ENCODE peak calls at places on chromosomes 7 and 10, in eight cellular contexts. S is mucosa of descending colon; N is left ventricle myocardium inferior; M is mesendoderm; U is stomach; I is naive thymus-derived CD4-positive, alpha-beta T cell; G is esophagus squamous epithelium; L is transverse colon. Y is an unnamed sample. For H3K4me1, the result is how much of the 10 kb centered on the place peaks cover.

GRCh38 chr7:105461518-105461917 is 60.6 kb downstream of the PUS7 start:
- DNase-seq in S (no peak), N (no peak), M (no peak), U (no peak), I (no peak), G (no peak), L (no peak), Y (no peak)

GRCh38 chr10:80506189-80506575 is 31.5 kb upstream of the SH2D4B start:
- DNase-seq in S (no peak), N (no peak), M (peak), U (no peak), I (no peak), G (no peak), L (no peak), Y (no peak)

GRCh38 chr10:4656576-4657194 is 169.3 kb upstream of the AKR1E2 start:
- DNase-seq in S (no peak), N (peak), M (peak), U (peak), I (peak), G (no peak), L (peak), Y (peak)

GRCh38 chr7:29588900-29589696 is 25.5 kb downstream of the PRR15 start:
- DNase-seq in S (no peak), N (no peak), M (peak), U (peak), I (peak), G (no peak), L (peak), Y (no peak)

GRCh38 chr7:265192-265997 is 24.6 kb upstream of the FOXL3 start:
- DNase-seq in S (peak), N (no peak), M (no peak), U (no peak), I (no peak), G (no peak), L (no peak), Y (no peak)

GRCh38 chr7:1819258-1819841 is 149.3 kb downstream of the ELFN1 start:
- DNase-seq in S (no peak), N (no peak), M (no peak), U (peak), I (peak), G (no peak), L (no peak), Y (no peak)

GRCh38 chr7:4798706-4799235 is 23.3 kb downstream of the AP5Z1 start:
- DNase-seq in S (peak), N (no peak), M (no peak), U (no peak), I (no peak), G (no peak), L (no peak), Y (no peak)

GRCh38 chr10:22022257-22023051 is 18.9 kb upstream of the DNAJC1 start:
- DNase-seq in S (no peak), N (peak), M (no peak), U (no peak), I (peak), G (no peak), L (peak), Y (peak)

GRCh38 chr10:14880201-14880600 is 1.5 kb downstream of the SUV39H2 start:
- DNase-seq in S (no peak), N (no peak), M (peak), U (no peak), I (no peak), G (no peak), L (no peak), Y (no peak)

GRCh38 chr10:119701861-119702260 is 24.0 kb upstream of the INPP5F start:
- DNase-seq in S (no peak), N (no peak), M (no peak), U (no peak), I (no peak), G (no peak), L (no peak), Y (no peak)

GRCh38 chr10:128064615-128065580 is 61.3 kb downstream of the MKI67 start:
- DNase-seq in S (no peak), N (peak), M (no peak), U (no peak), I (peak), G (peak), L (peak), Y (peak)

GRCh38 chr10:69891057-69891617 is 89.4 kb downstream of the COL13A1 start:
- DNase-seq in S (no peak), N (no peak), M (no peak), U (no peak), I (no peak), G (no peak), L (peak), Y (no peak)

GRCh38 chr10:44989621-44990301 is 11.0 kb upstream of the ZNF22 start:
- DNase-seq in S (no peak), N (no peak), M (no peak), U (no peak), I (no peak), G (no peak), L (no peak), Y (no peak)

GRCh38 chr10:47335906-47336305 is 12.3 kb upstream of the RBP3 start:
- DNase-seq in S (no peak), N (no peak), M (no peak), U (peak), I (no peak), G (no peak), L (no peak), Y (no peak)

GRCh38 chr7:118753464-118753863 is 529.0 kb downstream of the ANKRD7 start:
- DNase-seq in S (no peak), N (no peak), M (no peak), U (no peak), I (no peak), G (no peak), L (no peak), Y (no peak)

GRCh38 chr10:88913803-88914202 is 33.8 kb downstream of the STAMBPL1 start:
- DNase-seq in S (no peak), N (no peak), M (no peak), U (no peak), I (no peak), G (no peak), L (no peak), Y (no peak)

GRCh38 chr7:157663061-157663863 is 326.5 kb downstream of the DNAJB6 start:
- DNase-seq in S (no peak), N (no peak), M (no peak), U (no peak), I (no peak), G (no peak), L (no peak), Y (no peak)

GRCh38 chr7:28550580-28551205 is 138.4 kb downstream of the CREB5 start:
- DNase-seq in S (no peak), N (no peak), M (no peak), U (no peak), I (no peak), G (no peak), L (no peak), Y (no peak)

GRCh38 chr10:26488344-26488743 is 50.2 kb downstream of the APBB1IP start:
- DNase-seq in S (no peak), N (no peak), M (no peak), U (no peak), I (no peak), G (no peak), L (no peak), Y (no peak)

GRCh38 chr7:326845-327304 is 36.9 kb downstream of the FOXL3 start:
- DNase-seq in S (no peak), N (no peak), M (no peak), U (peak), I (no peak), G (no peak), L (peak), Y (peak)

GRCh38 chr7:20598479-20599419 is 16.7 kb upstream of the ABCB5 start:
- DNase-seq in S (no peak), N (no peak), M (peak), U (no peak), I (peak), G (no peak), L (no peak), Y (no peak)

GRCh38 chr7:41705109-41705871 is 2.4 kb upstream of the INHBA start:
- DNase-seq in S (peak), N (peak), M (peak), U (peak), I (peak), G (peak), L (peak), Y (peak)

GRCh38 chr10:88401671-88402347 is 181.3 kb downstream of the RNLS start:
- DNase-seq in S (no peak), N (no peak), M (no peak), U (no peak), I (no peak), G (no peak), L (no peak), Y (no peak)

GRCh38 chr10:61023053-61023452 is 79.1 kb upstream of the RHOBTB1 start:
- DNase-seq in S (no peak), N (no peak), M (no peak), U (no peak), I (no peak), G (no peak), L (no peak), Y (no peak)

GRCh38 chr10:127402596-127403409 is 146.3 kb upstream of the NPS start:
- DNase-seq in S (no peak), N (no peak), M (no peak), U (no peak), I (no peak), G (no peak), L (no peak), Y (no peak)

GRCh38 chr10:86848747-86849146 is 92.3 kb downstream of the BMPR1A start:
- DNase-seq in S (no peak), N (no peak), M (no peak), U (no peak), I (no peak), G (no peak), L (no peak), Y (no peak)

GRCh38 chr7:131608112-131608498 is 51.7 kb upstream of the PODXL start:
- DNase-seq in S (no peak), N (no peak), M (peak), U (no peak), I (no peak), G (no peak), L (no peak), Y (no peak)

GRCh38 chr10:77245953-77246352 is 391.7 kb downstream of the KCNMA1 start:
- DNase-seq in S (no peak), N (no peak), M (no peak), U (no peak), I (no peak), G (no peak), L (no peak), Y (no peak)

GRCh38 chr7:12524794-12525386 is 45.6 kb upstream of the SCIN start:
- DNase-seq in S (no peak), N (no peak), M (peak), U (no peak), I (peak), G (no peak), L (no peak), Y (no peak)

GRCh38 chr10:99993994-99994689 is 15.6 kb downstream of the DNMBP start:
- DNase-seq in S (peak), N (peak), M (peak), U (peak), I (peak), G (no peak), L (peak), Y (peak)

GRCh38 chr10:119005377-119006043 is 24.0 kb upstream of the NANOS1 start:
- DNase-seq in S (no peak), N (no peak), M (no peak), U (no peak), I (no peak), G (no peak), L (no peak), Y (no peak)

GRCh38 chr10:133565441-133566294 is at the start of gene SYCE1:
- DNase-seq in S (no peak), N (peak), M (no peak), U (no peak), I (no peak), G (no peak), L (no peak), Y (no peak)

GRCh38 chr10:29980084-29980483 is 79.3 kb downstream of the JCAD start:
- DNase-seq in S (no peak), N (peak), M (no peak), U (peak), I (no peak), G (no peak), L (no peak), Y (no peak)

GRCh38 chr10:122034149-122034756 is 45.3 kb downstream of the TACC2 start:
- DNase-seq in S (no peak), N (no peak), M (no peak), U (no peak), I (no peak), G (no peak), L (peak), Y (no peak)

GRCh38 chr10:75211007-75211735 is 575 bp downstream of the VDAC2 start:
- DNase-seq in S (peak), N (no peak), M (peak), U (peak), I (no peak), G (no peak), L (peak), Y (no peak)

GRCh38 chr10:48194830-48195229 is 79.7 kb downstream of the FRMPD2 start:
- DNase-seq in S (no peak), N (no peak), M (no peak), U (no peak), I (no peak), G (no peak), L (peak), Y (no peak)

GRCh38 chr10:53063805-53064204 is 291.2 kb upstream of the MBL2 start:
- DNase-seq in S (no peak), N (no peak), M (no peak), U (no peak), I (no peak), G (no peak), L (no peak), Y (no peak)

GRCh38 chr7:129779602-129780256 is 168.2 kb downstream of the NRF1 start:
- DNase-seq in S (peak), N (no peak), M (no peak), U (peak), I (peak), G (no peak), L (peak), Y (peak)

GRCh38 chr7:63117-63480 is 129.3 kb upstream of the FAM20C start:
- DNase-seq in S (no peak), N (no peak), M (no peak), U (no peak), I (no peak), G (no peak), L (peak), Y (no peak)

GRCh38 chr10:6011558-6011957 is 34.2 kb upstream of the IL15RA start:
- DNase-seq in S (no peak), N (no peak), M (no peak), U (no peak), I (no peak), G (no peak), L (no peak), Y (no peak)

DNA sequence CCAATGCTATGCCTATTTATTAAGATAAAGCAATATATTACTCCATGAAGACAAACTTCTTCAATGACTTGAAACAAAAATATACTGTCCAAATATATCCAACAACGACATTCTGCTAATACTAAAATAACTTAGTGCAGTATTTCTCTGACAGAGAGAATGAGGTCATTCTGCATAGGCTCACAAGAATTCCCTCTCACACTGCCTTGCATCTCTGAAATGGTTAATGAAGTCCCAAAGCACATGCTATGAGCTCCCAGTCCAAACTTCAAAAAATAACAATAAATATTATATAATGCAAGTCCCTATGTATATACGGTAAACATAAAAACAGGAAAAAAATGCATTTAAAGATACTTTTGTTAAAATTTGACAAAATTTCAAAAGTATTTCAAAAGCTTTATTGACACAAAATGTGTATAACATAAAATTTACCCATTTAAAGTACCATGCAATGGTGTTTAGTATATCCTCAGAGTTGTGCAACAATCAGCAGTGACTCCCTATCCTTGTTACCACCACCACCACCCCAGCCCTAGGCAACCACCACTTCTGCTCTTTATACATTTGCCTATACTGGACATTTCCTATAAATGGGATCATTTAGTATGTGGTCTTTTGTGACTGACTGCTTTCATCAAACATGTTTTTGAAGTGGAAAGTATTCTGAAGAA is 27.6 kb downstream of the CHCHD3 start:
- DNase-seq in S (no peak), N (no peak), M (no peak), U (no peak), I (no peak), G (no peak), L (no peak), Y (no peak)
- H3K4me1 ChIP-seq in S (under half), N (half or more), M (under half), U (under half), I (under half), G (under half), L (under half), Y (under half)

GRCh38 chr10:35135861-35136260 is 9.2 kb downstream of the CREM start:
- DNase-seq in S (no peak), N (no peak), M (no peak), U (peak), I (no peak), G (no peak), L (peak), Y (no peak)
- H3K4me1 ChIP-seq in S (under half), N (under half), M (under half), U (under half), I (under half), G (under half), L (under half), Y (under half)

DNA sequence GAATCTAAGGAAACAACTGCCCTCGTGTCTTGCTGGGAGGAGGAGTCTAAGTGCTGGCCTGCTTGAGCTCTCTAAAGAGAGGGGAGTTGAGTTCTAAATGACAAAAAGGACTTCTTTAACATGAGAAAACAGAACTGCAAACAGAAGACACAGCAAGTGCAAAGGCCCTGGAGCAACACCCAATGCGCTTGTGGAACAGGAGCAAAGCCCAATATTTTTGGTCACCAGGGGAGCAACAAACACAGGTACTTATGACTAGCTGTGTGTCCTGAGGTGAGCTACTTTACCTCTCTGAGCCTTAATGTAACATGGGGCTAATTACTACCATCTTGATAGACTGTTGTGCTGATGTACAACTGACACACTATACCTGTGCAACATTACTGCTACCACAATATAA is 634.3 kb downstream of the PARD3 start:
- DNase-seq in S (no peak), N (no peak), M (no peak), U (no peak), I (no peak), G (no peak), L (no peak), Y (no peak)
- H3K4me1 ChIP-seq in S (under half), N (under half), M (under half), U (under half), I (under half), G (under half), L (under half), Y (under half)

DNA sequence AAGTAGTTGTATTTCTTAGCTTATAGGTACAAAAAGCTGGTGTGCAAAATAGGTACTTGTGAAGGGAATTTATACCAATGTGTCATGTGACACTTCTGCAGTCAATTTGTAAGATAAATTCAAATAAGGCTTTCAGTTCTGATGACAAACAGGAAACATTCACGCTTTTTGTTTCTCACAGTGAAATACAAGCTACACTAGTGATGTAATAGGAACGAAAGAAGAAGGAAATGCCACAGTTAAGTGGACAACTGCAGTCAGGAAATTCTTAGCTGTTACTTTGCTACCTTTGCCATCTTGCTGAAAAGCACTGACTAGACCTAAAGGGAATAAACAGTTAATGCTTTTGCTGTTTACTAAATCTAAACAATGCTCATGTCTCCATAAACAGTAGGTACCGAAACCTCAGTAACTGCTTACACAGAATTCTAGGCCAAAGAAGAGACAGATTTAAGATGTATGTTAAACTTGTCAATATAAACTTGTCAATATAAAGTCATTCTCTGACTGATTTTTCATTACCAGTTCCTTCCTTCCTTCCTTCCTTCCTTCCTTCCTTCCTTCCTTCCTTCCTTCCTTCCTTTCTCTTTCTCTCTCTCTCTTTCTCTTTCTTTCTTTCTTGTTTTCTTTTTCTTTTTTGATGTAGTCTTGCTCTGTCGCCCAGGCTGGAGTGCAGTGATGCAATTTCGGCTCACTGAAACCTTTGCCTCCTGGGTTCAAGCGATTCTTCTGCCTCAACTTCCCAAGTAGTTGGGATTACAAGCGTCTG is 10.1 kb downstream of the OTUD1 start:
- DNase-seq in S (no peak), N (no peak), M (no peak), U (no peak), I (peak), G (no peak), L (no peak), Y (no peak)
- H3K4me1 ChIP-seq in S (under half), N (half or more), M (under half), U (under half), I (under half), G (under half), L (under half), Y (under half)

Y was measured in lung.